ENCODE peak calls at places on chromosomes 12 and 14, in ten cellular contexts. One of them, this sample, is unnamed.

GRCh38 chr12:54385251-54385914 is 850 bp upstream of the ZNF385A start:
- DNase-seq in foreskin fibroblast: no peak
- DNase-seq in cardiac muscle cell: no peak
- DNase-seq in astrocyte of the spinal cord: no peak
- DNase-seq in GM13977: peak
- DNase-seq in NB4: peak
- DNase-seq in AG10803: no peak
- DNase-seq in GM06990: peak
- DNase-seq in A549: no peak
- DNase-seq in lung: no peak
- DNase-seq in this sample: no peak

GRCh38 chr14:49173765-49174373 is 412.3 kb downstream of the RPS29 start:
- DNase-seq in foreskin fibroblast: peak
- DNase-seq in cardiac muscle cell: peak
- DNase-seq in astrocyte of the spinal cord: peak
- DNase-seq in GM13977: peak
- DNase-seq in NB4: peak
- DNase-seq in AG10803: peak
- DNase-seq in GM06990: peak
- DNase-seq in A549: peak
- DNase-seq in lung: peak
- DNase-seq in this sample: no peak

GRCh38 chr14:102407258-102407657 is 44.5 kb downstream of the TECPR2 start:
- DNase-seq in foreskin fibroblast: no peak
- DNase-seq in cardiac muscle cell: no peak
- DNase-seq in astrocyte of the spinal cord: no peak
- DNase-seq in GM13977: no peak
- DNase-seq in NB4: no peak
- DNase-seq in AG10803: no peak
- DNase-seq in GM06990: no peak
- DNase-seq in A549: no peak
- DNase-seq in lung: no peak
- DNase-seq in this sample: no peak

GRCh38 chr12:83691730-83692129 is 1005.0 kb downstream of the TMTC2 start:
- DNase-seq in foreskin fibroblast: no peak
- DNase-seq in cardiac muscle cell: no peak
- DNase-seq in astrocyte of the spinal cord: no peak
- DNase-seq in GM13977: no peak
- DNase-seq in NB4: no peak
- DNase-seq in AG10803: no peak
- DNase-seq in GM06990: no peak
- DNase-seq in A549: no peak
- DNase-seq in lung: no peak
- DNase-seq in this sample: no peak

GRCh38 chr12:47947273-47947672 is 16.1 kb upstream of the TMEM106C start:
- DNase-seq in foreskin fibroblast: peak
- DNase-seq in cardiac muscle cell: peak
- DNase-seq in astrocyte of the spinal cord: peak
- DNase-seq in GM13977: no peak
- DNase-seq in NB4: no peak
- DNase-seq in AG10803: no peak
- DNase-seq in GM06990: no peak
- DNase-seq in A549: no peak
- DNase-seq in lung: no peak
- DNase-seq in this sample: no peak

GRCh38 chr12:49369723-49370145 is 2.5 kb downstream of the SPATS2 start:
- DNase-seq in foreskin fibroblast: peak
- DNase-seq in cardiac muscle cell: peak
- DNase-seq in astrocyte of the spinal cord: peak
- DNase-seq in GM13977: peak
- DNase-seq in NB4: peak
- DNase-seq in AG10803: peak
- DNase-seq in GM06990: no peak
- DNase-seq in A549: peak
- DNase-seq in lung: no peak
- DNase-seq in this sample: no peak

GRCh38 chr12:66885115-66885875 is 206.4 kb upstream of the GRIP1 start:
- DNase-seq in foreskin fibroblast: no peak
- DNase-seq in cardiac muscle cell: no peak
- DNase-seq in astrocyte of the spinal cord: no peak
- DNase-seq in GM13977: no peak
- DNase-seq in NB4: no peak
- DNase-seq in AG10803: no peak
- DNase-seq in GM06990: no peak
- DNase-seq in A549: no peak
- DNase-seq in lung: no peak
- DNase-seq in this sample: no peak

GRCh38 chr12:46944104-46944503 is 118.3 kb upstream of the SLC38A4 start:
- DNase-seq in foreskin fibroblast: peak
- DNase-seq in cardiac muscle cell: peak
- DNase-seq in astrocyte of the spinal cord: peak
- DNase-seq in GM13977: no peak
- DNase-seq in NB4: peak
- DNase-seq in AG10803: peak
- DNase-seq in GM06990: no peak
- DNase-seq in A549: no peak
- DNase-seq in lung: no peak
- DNase-seq in this sample: no peak

GRCh38 chr14:53180272-53181221 is 27.4 kb upstream of the DDHD1 start:
- DNase-seq in foreskin fibroblast: peak
- DNase-seq in cardiac muscle cell: peak
- DNase-seq in astrocyte of the spinal cord: peak
- DNase-seq in GM13977: no peak
- DNase-seq in NB4: no peak
- DNase-seq in AG10803: peak
- DNase-seq in GM06990: peak
- DNase-seq in A549: no peak
- DNase-seq in lung: no peak
- DNase-seq in this sample: no peak

GRCh38 chr12:121577443-121578180 is 3.2 kb downstream of the KDM2B start:
- DNase-seq in foreskin fibroblast: peak
- DNase-seq in cardiac muscle cell: no peak
- DNase-seq in astrocyte of the spinal cord: no peak
- DNase-seq in GM13977: peak
- DNase-seq in NB4: peak
- DNase-seq in AG10803: no peak
- DNase-seq in GM06990: no peak
- DNase-seq in A549: no peak
- DNase-seq in lung: no peak
- DNase-seq in this sample: no peak

GRCh38 chr12:68358532-68359485 is 26.6 kb upstream of the MDM1 start:
- DNase-seq in foreskin fibroblast: peak
- DNase-seq in cardiac muscle cell: peak
- DNase-seq in astrocyte of the spinal cord: peak
- DNase-seq in GM13977: peak
- DNase-seq in NB4: peak
- DNase-seq in AG10803: peak
- DNase-seq in GM06990: peak
- DNase-seq in A549: peak
- DNase-seq in lung: peak
- DNase-seq in this sample: no peak

GRCh38 chr12:9928607-9929006 is 3.6 kb downstream of the CLEC2A start:
- DNase-seq in foreskin fibroblast: no peak
- DNase-seq in cardiac muscle cell: no peak
- DNase-seq in astrocyte of the spinal cord: no peak
- DNase-seq in GM13977: no peak
- DNase-seq in NB4: no peak
- DNase-seq in AG10803: no peak
- DNase-seq in GM06990: no peak
- DNase-seq in A549: no peak
- DNase-seq in lung: no peak
- DNase-seq in this sample: no peak

GRCh38 chr12:52662093-52663006 is 10.3 kb upstream of the KRT2 start:
- DNase-seq in foreskin fibroblast: no peak
- DNase-seq in cardiac muscle cell: no peak
- DNase-seq in astrocyte of the spinal cord: no peak
- DNase-seq in GM13977: no peak
- DNase-seq in NB4: no peak
- DNase-seq in AG10803: no peak
- DNase-seq in GM06990: no peak
- DNase-seq in A549: no peak
- DNase-seq in lung: no peak
- DNase-seq in this sample: no peak

GRCh38 chr14:24082411-24083080 is 11.2 kb downstream of the CPNE6 start:
- DNase-seq in foreskin fibroblast: no peak
- DNase-seq in cardiac muscle cell: no peak
- DNase-seq in astrocyte of the spinal cord: no peak
- DNase-seq in GM13977: no peak
- DNase-seq in NB4: no peak
- DNase-seq in AG10803: no peak
- DNase-seq in GM06990: no peak
- DNase-seq in A549: no peak
- DNase-seq in lung: no peak
- DNase-seq in this sample: no peak

GRCh38 chr12:51863921-51864700 is 15.6 kb upstream of the FIGNL2 start:
- DNase-seq in foreskin fibroblast: peak
- DNase-seq in cardiac muscle cell: peak
- DNase-seq in astrocyte of the spinal cord: peak
- DNase-seq in GM13977: no peak
- DNase-seq in NB4: no peak
- DNase-seq in AG10803: no peak
- DNase-seq in GM06990: no peak
- DNase-seq in A549: no peak
- DNase-seq in lung: no peak
- DNase-seq in this sample: peak

GRCh38 chr12:88870000-88870737 is 289.9 kb upstream of the KITLG start:
- DNase-seq in foreskin fibroblast: peak
- DNase-seq in cardiac muscle cell: peak
- DNase-seq in astrocyte of the spinal cord: peak
- DNase-seq in GM13977: no peak
- DNase-seq in NB4: no peak
- DNase-seq in AG10803: peak
- DNase-seq in GM06990: peak
- DNase-seq in A549: no peak
- DNase-seq in lung: peak
- DNase-seq in this sample: no peak

DNA sequence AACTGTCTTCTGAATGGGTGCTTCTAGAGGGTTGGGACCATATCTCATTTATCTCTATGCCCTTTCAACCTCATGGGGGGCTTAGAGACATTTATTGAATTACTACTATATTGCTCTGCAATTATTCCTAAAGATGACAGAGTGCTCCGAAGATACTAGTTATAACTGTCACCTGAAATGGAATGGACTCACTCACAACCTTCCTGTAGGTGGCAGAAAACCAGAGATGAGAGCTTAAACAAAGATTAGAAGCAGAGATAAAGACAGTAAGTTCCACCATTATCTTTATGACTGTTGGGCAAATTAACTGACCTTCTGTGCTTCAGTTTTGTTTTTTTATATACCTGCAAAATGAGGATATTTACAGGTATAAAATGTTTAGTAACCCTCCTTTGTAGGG is 31.5 kb upstream of the GTF2A1 start:
- DNase-seq in foreskin fibroblast: no peak
- DNase-seq in cardiac muscle cell: no peak
- DNase-seq in astrocyte of the spinal cord: no peak
- DNase-seq in GM13977: no peak
- DNase-seq in NB4: no peak
- DNase-seq in AG10803: no peak
- DNase-seq in GM06990: no peak
- DNase-seq in A549: no peak
- DNase-seq in lung: no peak
- DNase-seq in this sample: no peak
- TF ChIP-seq CTCF in foreskin fibroblast: no peak
- TF ChIP-seq CTCF in cardiac muscle cell: no peak
- TF ChIP-seq CTCF in astrocyte of the spinal cord: no peak
- TF ChIP-seq CTCF in GM13977: peak
- TF ChIP-seq CTCF in NB4: no peak
- TF ChIP-seq CTCF in AG10803: no peak
- TF ChIP-seq CTCF in GM06990: peak
- TF ChIP-seq CTCF in A549: no peak
- TF ChIP-seq CTCF in lung: no peak
- TF ChIP-seq CTCF in this sample: no peak

DNA sequence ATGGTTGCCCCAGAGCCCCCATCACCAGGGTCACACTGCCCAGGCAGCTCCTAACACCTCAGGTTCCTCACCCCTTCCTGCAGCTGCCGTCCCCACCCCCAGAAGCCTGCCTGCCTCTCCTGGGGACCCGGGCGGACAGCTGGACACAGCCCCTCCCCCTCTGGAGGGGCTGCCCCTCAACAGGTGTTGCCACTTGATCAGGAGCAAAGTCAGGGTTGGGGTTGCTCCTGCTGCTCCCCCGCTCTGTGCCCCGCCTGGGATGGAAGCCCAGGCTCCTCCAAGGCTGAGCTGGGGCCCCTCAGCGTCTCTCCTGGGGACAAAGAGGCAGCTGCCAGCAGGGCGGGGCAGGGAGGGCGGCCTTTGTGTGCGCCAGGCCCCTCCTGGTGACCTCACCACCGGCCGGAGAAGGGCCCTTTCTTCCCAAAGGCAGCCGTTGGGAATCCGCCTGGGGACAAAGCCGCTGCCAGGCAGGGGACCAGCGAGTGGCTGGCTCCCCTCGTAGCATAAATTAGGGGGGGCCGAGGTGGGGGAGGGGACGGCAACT is 13.6 kb downstream of the TRMT61A start:
- DNase-seq in foreskin fibroblast: peak
- DNase-seq in cardiac muscle cell: no peak
- DNase-seq in astrocyte of the spinal cord: no peak
- DNase-seq in GM13977: no peak
- DNase-seq in NB4: no peak
- DNase-seq in AG10803: no peak
- DNase-seq in GM06990: no peak
- DNase-seq in A549: no peak
- DNase-seq in lung: no peak
- DNase-seq in this sample: no peak
- TF ChIP-seq CTCF in foreskin fibroblast: no peak
- TF ChIP-seq CTCF in cardiac muscle cell: no peak
- TF ChIP-seq CTCF in astrocyte of the spinal cord: no peak
- TF ChIP-seq CTCF in GM13977: no peak
- TF ChIP-seq CTCF in NB4: no peak
- TF ChIP-seq CTCF in AG10803: no peak
- TF ChIP-seq CTCF in GM06990: no peak
- TF ChIP-seq CTCF in A549: no peak
- TF ChIP-seq CTCF in lung: no peak
- TF ChIP-seq CTCF in this sample: no peak

DNA sequence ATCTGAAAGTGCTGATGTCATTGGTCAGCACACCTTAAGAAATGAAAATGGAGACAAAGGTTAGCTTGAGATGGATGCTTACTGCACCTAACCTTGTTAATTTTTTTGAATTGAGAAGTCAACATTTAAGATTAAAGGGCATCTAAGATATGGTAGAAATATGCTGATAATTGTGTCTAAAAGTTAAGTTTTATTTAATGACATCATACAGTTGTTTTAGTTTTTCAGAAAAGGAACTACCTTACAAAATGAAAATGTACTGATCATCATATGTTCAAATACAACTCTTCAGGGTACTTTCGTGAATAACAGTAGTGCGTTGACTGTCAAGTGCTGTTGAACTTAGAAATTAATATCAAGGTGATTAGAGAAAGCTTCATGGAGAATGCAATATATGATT is 2.5 kb downstream of the SMCO3 start:
- DNase-seq in foreskin fibroblast: no peak
- DNase-seq in cardiac muscle cell: no peak
- DNase-seq in astrocyte of the spinal cord: no peak
- DNase-seq in GM13977: no peak
- DNase-seq in NB4: no peak
- DNase-seq in AG10803: no peak
- DNase-seq in GM06990: no peak
- DNase-seq in A549: no peak
- DNase-seq in lung: no peak
- DNase-seq in this sample: no peak
- TF ChIP-seq CTCF in foreskin fibroblast: no peak
- TF ChIP-seq CTCF in cardiac muscle cell: no peak
- TF ChIP-seq CTCF in astrocyte of the spinal cord: no peak
- TF ChIP-seq CTCF in GM13977: no peak
- TF ChIP-seq CTCF in NB4: no peak
- TF ChIP-seq CTCF in AG10803: no peak
- TF ChIP-seq CTCF in GM06990: no peak
- TF ChIP-seq CTCF in A549: no peak
- TF ChIP-seq CTCF in lung: no peak
- TF ChIP-seq CTCF in this sample: no peak

GRCh38 chr12:50641566-50641965 is 122.3 kb upstream of the ATF1 start:
- DNase-seq in foreskin fibroblast: no peak
- DNase-seq in cardiac muscle cell: no peak
- DNase-seq in astrocyte of the spinal cord: no peak
- DNase-seq in GM13977: no peak
- DNase-seq in NB4: peak
- DNase-seq in AG10803: no peak
- DNase-seq in GM06990: no peak
- DNase-seq in A549: no peak
- DNase-seq in lung: no peak
- DNase-seq in this sample: no peak
- TF ChIP-seq CTCF in foreskin fibroblast: no peak
- TF ChIP-seq CTCF in cardiac muscle cell: no peak
- TF ChIP-seq CTCF in astrocyte of the spinal cord: no peak
- TF ChIP-seq CTCF in GM13977: no peak
- TF ChIP-seq CTCF in NB4: no peak
- TF ChIP-seq CTCF in AG10803: no peak
- TF ChIP-seq CTCF in GM06990: no peak
- TF ChIP-seq CTCF in A549: no peak
- TF ChIP-seq CTCF in lung: no peak
- TF ChIP-seq CTCF in this sample: no peak